ENCODE peak calls at places on chromosomes 5 and 9, in four cellular contexts. Y, I, Z and T are unnamed samples.

GRCh38 chr5:172411423-172412111 is 42.8 kb downstream of the SH3PXD2B start:
- DNase-seq in Y (no peak), I (no peak), Z (no peak), T (no peak)

GRCh38 chr9:4986291-4986690 is 1.2 kb downstream of the JAK2 start:
- DNase-seq in Y (no peak), I (no peak), Z (no peak), T (no peak)

GRCh38 chr9:138058181-138058580 is 180.6 kb downstream of the CACNA1B start:
- DNase-seq in Y (no peak), I (no peak), Z (no peak), T (no peak)

GRCh38 chr5:134146651-134147544 is 29.9 kb downstream of the SKP1 start:
- DNase-seq in Y (no peak), I (no peak), Z (no peak), T (no peak)

GRCh38 chr5:165296401-165297130 is 1791.1 kb downstream of the MAT2B start:
- DNase-seq in Y (no peak), I (no peak), Z (no peak), T (peak; percentile 33)

GRCh38 chr9:134179595-134179917 is 15.2 kb upstream of the RNU6ATAC start:
- DNase-seq in Y (peak; percentile 5), I (no peak), Z (no peak), T (no peak)

GRCh38 chr5:158590936-158591863 is 508.5 kb downstream of the EBF1 start:
- DNase-seq in Y (no peak), I (no peak), Z (no peak), T (no peak)

GRCh38 chr5:80033513-80033912 is 1.6 kb upstream of the THBS4 start:
- DNase-seq in Y (no peak), I (no peak), Z (no peak), T (no peak)

GRCh38 chr5:127299678-127300077 is 9.1 kb downstream of the MEGF10 start:
- DNase-seq in Y (no peak), I (no peak), Z (no peak), T (no peak)

GRCh38 chr5:129361441-129362025 is 98.6 kb upstream of the ADAMTS19 start:
- DNase-seq in Y (no peak), I (no peak), Z (no peak), T (no peak)

GRCh38 chr5:142402752-142403318 is 78.0 kb upstream of the SPRY4 start:
- DNase-seq in Y (no peak), I (no peak), Z (no peak), T (no peak)

GRCh38 chr5:172293745-172294342 is 10.3 kb upstream of the UBTD2 start:
- DNase-seq in Y (no peak), I (no peak), Z (no peak), T (no peak)

GRCh38 chr5:180097163-180097894 is 25.8 kb upstream of the RNF130 start:
- DNase-seq in Y (no peak), I (no peak), Z (no peak), T (no peak)

GRCh38 chr5:35640623-35641022 is 23.0 kb downstream of the SPEF2 start:
- DNase-seq in Y (no peak), I (no peak), Z (no peak), T (no peak)

GRCh38 chr9:89204811-89205210 is 26.2 kb upstream of the SHC3 start:
- DNase-seq in Y (no peak), I (no peak), Z (no peak), T (peak; percentile 32)

GRCh38 chr5:122743231-122743630 is 31.6 kb upstream of the SNX2 start:
- DNase-seq in Y (no peak), I (no peak), Z (no peak), T (no peak)

GRCh38 chr5:73969195-73970059 is 343.4 kb downstream of the ARHGEF28 start:
- DNase-seq in Y (no peak), I (no peak), Z (no peak), T (no peak)

GRCh38 chr5:143008809-143009521 is 238.8 kb downstream of the ARHGAP26 start:
- DNase-seq in Y (no peak), I (peak; percentile 98), Z (no peak), T (no peak)

GRCh38 chr5:133749331-133749985 is 137.1 kb upstream of the FSTL4 start:
- DNase-seq in Y (no peak), I (no peak), Z (no peak), T (no peak)

GRCh38 chr9:114287001-114287762 is 35.7 kb upstream of the ORM1 start:
- DNase-seq in Y (no peak), I (no peak), Z (no peak), T (no peak)

GRCh38 chr5:56161927-56162326 is 71.2 kb downstream of the ANKRD55 start:
- DNase-seq in Y (no peak), I (no peak), Z (peak; percentile 88), T (peak; percentile 16)

GRCh38 chr5:170565077-170565476 is 61.3 kb downstream of the KCNIP1 start:
- DNase-seq in Y (no peak), I (no peak), Z (no peak), T (no peak)

GRCh38 chr5:16888694-16889124 is 47.4 kb downstream of the MYO10 start:
- DNase-seq in Y (no peak), I (no peak), Z (no peak), T (no peak)

GRCh38 chr5:54991446-54991845 is 6.1 kb upstream of the ESM1 start:
- DNase-seq in Y (no peak), I (no peak), Z (no peak), T (no peak)

GRCh38 chr5:77640577-77641396 is 2.3 kb upstream of the OTP start:
- DNase-seq in Y (no peak), I (no peak), Z (no peak), T (no peak)

GRCh38 chr5:30041291-30041690 is 1152.2 kb upstream of the CDH6 start:
- DNase-seq in Y (no peak), I (no peak), Z (no peak), T (no peak)

GRCh38 chr5:30041831-30042385 is 1151.6 kb upstream of the CDH6 start:
- DNase-seq in Y (no peak), I (no peak), Z (no peak), T (no peak)

GRCh38 chr5:30039379-30039778 is 1154.1 kb upstream of the CDH6 start:
- DNase-seq in Y (no peak), I (no peak), Z (no peak), T (no peak)

GRCh38 chr5:30042677-30043076 is 1150.8 kb upstream of the CDH6 start:
- DNase-seq in Y (no peak), I (no peak), Z (no peak), T (no peak)

GRCh38 chr5:30040483-30041116 is 1152.9 kb upstream of the CDH6 start:
- DNase-seq in Y (peak; percentile 16), I (no peak), Z (peak; percentile 73), T (peak; percentile 46)
- TF ChIP-seq SPI1 in Y (no peak), I (no peak), Z (no peak), T (no peak)

DNA sequence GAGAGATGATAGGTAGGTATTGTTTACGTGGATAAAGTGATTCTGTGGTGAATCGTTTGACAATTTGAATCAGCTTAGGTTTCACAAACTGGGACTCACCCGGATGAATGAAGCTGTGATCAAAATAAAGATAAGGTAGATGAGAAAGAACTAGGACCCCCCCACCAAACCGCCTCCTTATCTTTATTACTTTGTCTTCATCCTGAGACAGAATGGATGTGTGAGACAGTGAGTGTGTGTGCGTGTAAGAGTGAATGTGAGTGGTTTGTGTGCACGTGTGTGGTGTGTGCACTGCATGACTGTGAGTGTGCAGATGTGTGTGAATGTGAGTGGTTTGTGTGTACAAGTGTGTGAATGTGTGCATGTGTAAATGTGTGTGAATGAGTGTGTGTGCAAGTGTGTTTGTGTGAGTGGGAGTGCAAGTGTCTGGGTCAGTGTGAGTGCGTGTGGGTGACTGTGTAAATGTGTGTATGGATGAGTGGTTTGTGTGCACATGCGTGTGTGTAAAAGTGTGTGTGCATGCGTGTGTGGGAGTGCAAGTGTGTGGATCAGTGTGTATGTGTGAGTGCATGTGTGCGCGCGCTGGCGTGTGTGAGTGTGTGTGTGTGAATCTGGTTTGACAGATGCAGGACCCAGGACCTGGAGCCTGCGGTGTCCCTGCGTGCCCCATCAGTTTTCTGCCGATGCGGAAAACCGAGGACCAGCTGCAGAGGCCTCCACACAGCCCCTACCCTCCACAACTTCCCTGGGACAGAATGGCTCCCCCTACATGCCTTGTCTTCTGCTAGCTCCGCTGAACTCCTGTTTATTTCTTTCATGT is 11.4 kb upstream of the ENG start:
- DNase-seq in Y (no peak), I (no peak), Z (no peak), T (no peak)
- TF ChIP-seq SPI1 in Y (no peak), I (no peak), Z (no peak), T (no peak)

DNA sequence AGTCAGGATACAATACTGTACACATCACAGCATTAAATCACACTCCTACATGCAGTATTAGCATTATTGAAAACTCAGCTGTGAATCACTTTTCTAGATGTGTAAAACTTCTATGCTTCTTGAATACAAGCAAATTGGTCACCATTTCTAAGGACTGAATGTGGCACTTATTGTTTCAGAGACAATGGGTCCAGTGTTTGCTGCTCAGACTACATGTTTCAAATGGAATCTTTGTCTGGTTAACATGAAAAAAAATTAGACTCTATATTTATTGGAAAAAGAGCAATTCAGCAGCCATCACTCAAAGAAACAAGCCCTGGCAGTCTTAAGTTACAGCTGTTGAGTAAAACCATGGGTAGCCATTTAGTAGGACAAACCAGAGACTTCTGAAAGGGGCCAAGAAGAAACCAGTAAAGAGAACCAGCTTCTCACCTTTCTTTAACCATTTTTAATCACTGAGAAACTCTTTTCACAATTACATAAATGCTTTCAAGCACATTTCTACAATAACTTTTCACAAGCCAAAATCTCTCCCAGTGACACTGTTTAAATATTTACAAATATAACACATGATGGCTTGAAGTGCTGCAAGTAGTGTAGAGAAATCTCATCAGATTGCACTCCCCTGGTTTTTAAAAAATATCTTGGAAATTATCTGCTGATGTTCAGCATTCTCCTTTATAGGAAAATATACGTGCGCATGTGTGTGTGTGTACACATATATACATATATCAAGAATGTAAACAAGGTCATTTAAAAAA is 35.2 kb downstream of the OR2K2 start:
- DNase-seq in Y (no peak), I (no peak), Z (no peak), T (no peak)
- TF ChIP-seq SPI1 in Y (no peak), I (no peak), Z (no peak), T (no peak)

GRCh38 chr5:151130235-151130921 is 27.2 kb downstream of the ANXA6 start:
- DNase-seq in Y (no peak), I (no peak), Z (no peak), T (no peak)

GRCh38 chr5:151130922-151131891 is 26.4 kb downstream of the ANXA6 start:
- DNase-seq in Y (no peak), I (no peak), Z (no peak), T (no peak)

GRCh38 chr5:151126199-151126645 is 31.4 kb downstream of the ANXA6 start:
- DNase-seq in Y (peak; percentile 39), I (peak; percentile 66), Z (peak; percentile 91), T (peak; percentile 72)

GRCh38 chr5:151127926-151128325 is 29.7 kb downstream of the ANXA6 start:
- DNase-seq in Y (no peak), I (no peak), Z (no peak), T (no peak)

GRCh38 chr5:151128817-151129216 is 28.8 kb downstream of the ANXA6 start:
- DNase-seq in Y (no peak), I (no peak), Z (no peak), T (no peak)
- TF ChIP-seq SPI1 in Y (no peak), I (no peak), Z (no peak), T (no peak)

GRCh38 chr5:150227606-150228273 is 37.9 kb downstream of the SLC6A7 start:
- DNase-seq in Y (no peak), I (no peak), Z (no peak), T (no peak)
- TF ChIP-seq SPI1 in Y (no peak), I (no peak), Z (no peak), T (no peak)

GRCh38 chr5:32444946-32445758 is 612 bp upstream of the ZFR start:
- DNase-seq in Y (no peak), I (no peak), Z (peak; percentile 11), T (no peak)
- TF ChIP-seq SPI1 in Y (no peak), I (no peak), Z (no peak), T (no peak)